ENCODE peak calls at places on chromosomes 6 and 20, in seven cellular contexts. One of them, this sample, is unnamed.

GRCh38 chr6:56534680-56535419 is 107.8 kb downstream of the DST start:
- DNase-seq in HepG2: no peak
- DNase-seq in SK-N-SH: no peak
- DNase-seq in GM12891: no peak
- DNase-seq in H1: peak
- DNase-seq in GM12878: no peak
- DNase-seq in K562: no peak
- DNase-seq in this sample: no peak

GRCh38 chr20:44552950-44553908 is 29.1 kb upstream of the PKIG start:
- DNase-seq in HepG2: peak
- DNase-seq in SK-N-SH: no peak
- DNase-seq in GM12891: no peak
- DNase-seq in H1: no peak
- DNase-seq in GM12878: no peak
- DNase-seq in K562: no peak
- DNase-seq in this sample: no peak

GRCh38 chr6:13373488-13373886 is 45.1 kb upstream of the TBC1D7 start:
- DNase-seq in HepG2: no peak
- DNase-seq in SK-N-SH: no peak
- DNase-seq in GM12891: no peak
- DNase-seq in H1: no peak
- DNase-seq in GM12878: no peak
- DNase-seq in K562: no peak
- DNase-seq in this sample: no peak

GRCh38 chr6:75113446-75113845 is 92.4 kb downstream of the COL12A1 start:
- DNase-seq in HepG2: no peak
- DNase-seq in SK-N-SH: no peak
- DNase-seq in GM12891: no peak
- DNase-seq in H1: no peak
- DNase-seq in GM12878: no peak
- DNase-seq in K562: no peak
- DNase-seq in this sample: no peak

GRCh38 chr20:47280668-47281067 is 75.8 kb downstream of the ZMYND8 start:
- DNase-seq in HepG2: no peak
- DNase-seq in SK-N-SH: no peak
- DNase-seq in GM12891: no peak
- DNase-seq in H1: no peak
- DNase-seq in GM12878: no peak
- DNase-seq in K562: no peak
- DNase-seq in this sample: no peak

GRCh38 chr6:83073620-83074019 is 6.1 kb downstream of the DOP1A start:
- DNase-seq in HepG2: no peak
- DNase-seq in SK-N-SH: no peak
- DNase-seq in GM12891: no peak
- DNase-seq in H1: no peak
- DNase-seq in GM12878: no peak
- DNase-seq in K562: no peak
- DNase-seq in this sample: no peak

GRCh38 chr6:167910652-167911051 is 83.9 kb downstream of the AFDN start:
- DNase-seq in HepG2: no peak
- DNase-seq in SK-N-SH: no peak
- DNase-seq in GM12891: no peak
- DNase-seq in H1: no peak
- DNase-seq in GM12878: no peak
- DNase-seq in K562: no peak
- DNase-seq in this sample: no peak

GRCh38 chr6:130937942-130938604 is 110.9 kb downstream of the SMLR1 start:
- DNase-seq in HepG2: peak
- DNase-seq in SK-N-SH: no peak
- DNase-seq in GM12891: no peak
- DNase-seq in H1: no peak
- DNase-seq in GM12878: no peak
- DNase-seq in K562: no peak
- DNase-seq in this sample: no peak

GRCh38 chr6:132974122-132974521 is 159.8 kb downstream of the RPS12 start:
- DNase-seq in HepG2: no peak
- DNase-seq in SK-N-SH: no peak
- DNase-seq in GM12891: no peak
- DNase-seq in H1: no peak
- DNase-seq in GM12878: no peak
- DNase-seq in K562: no peak
- DNase-seq in this sample: no peak

GRCh38 chr6:35240838-35241801 is 18.4 kb upstream of the ZNF76 start:
- DNase-seq in HepG2: peak
- DNase-seq in SK-N-SH: peak
- DNase-seq in GM12891: peak
- DNase-seq in H1: peak
- DNase-seq in GM12878: no peak
- DNase-seq in K562: peak
- DNase-seq in this sample: peak

GRCh38 chr20:58593880-58594473 is 57.1 kb upstream of the STX16 start:
- DNase-seq in HepG2: no peak
- DNase-seq in SK-N-SH: no peak
- DNase-seq in GM12891: no peak
- DNase-seq in H1: no peak
- DNase-seq in GM12878: no peak
- DNase-seq in K562: no peak
- DNase-seq in this sample: no peak

GRCh38 chr6:80969439-80969838 is 783.0 kb downstream of the TENT5A start:
- DNase-seq in HepG2: no peak
- DNase-seq in SK-N-SH: no peak
- DNase-seq in GM12891: no peak
- DNase-seq in H1: no peak
- DNase-seq in GM12878: no peak
- DNase-seq in K562: no peak
- DNase-seq in this sample: no peak

GRCh38 chr6:142361765-142362540 is 60.1 kb downstream of the ADGRG6 start:
- DNase-seq in HepG2: peak
- DNase-seq in SK-N-SH: no peak
- DNase-seq in GM12891: no peak
- DNase-seq in H1: no peak
- DNase-seq in GM12878: no peak
- DNase-seq in K562: no peak
- DNase-seq in this sample: no peak

GRCh38 chr6:137903933-137904821 is 37.1 kb downstream of the TNFAIP3 start:
- DNase-seq in HepG2: peak
- DNase-seq in SK-N-SH: no peak
- DNase-seq in GM12891: no peak
- DNase-seq in H1: no peak
- DNase-seq in GM12878: no peak
- DNase-seq in K562: peak
- DNase-seq in this sample: no peak

GRCh38 chr20:36122931-36123288 is 31.6 kb upstream of the EPB41L1 start:
- DNase-seq in HepG2: no peak
- DNase-seq in SK-N-SH: no peak
- DNase-seq in GM12891: no peak
- DNase-seq in H1: no peak
- DNase-seq in GM12878: no peak
- DNase-seq in K562: peak
- DNase-seq in this sample: no peak

GRCh38 chr20:41180599-41181333 is 43.4 kb downstream of the PLCG1 start:
- DNase-seq in HepG2: peak
- DNase-seq in SK-N-SH: no peak
- DNase-seq in GM12891: no peak
- DNase-seq in H1: no peak
- DNase-seq in GM12878: no peak
- DNase-seq in K562: no peak
- DNase-seq in this sample: no peak

GRCh38 chr6:147941143-147941542 is 401.5 kb upstream of the SASH1 start:
- DNase-seq in HepG2: no peak
- DNase-seq in SK-N-SH: no peak
- DNase-seq in GM12891: no peak
- DNase-seq in H1: peak
- DNase-seq in GM12878: no peak
- DNase-seq in K562: no peak
- DNase-seq in this sample: no peak

GRCh38 chr20:51651921-51652549 is 109.5 kb upstream of the NFATC2 start:
- DNase-seq in HepG2: no peak
- DNase-seq in SK-N-SH: no peak
- DNase-seq in GM12891: no peak
- DNase-seq in H1: no peak
- DNase-seq in GM12878: no peak
- DNase-seq in K562: no peak
- DNase-seq in this sample: no peak

GRCh38 chr6:37347177-37348145 is 6.3 kb upstream of the RNF8 start:
- DNase-seq in HepG2: no peak
- DNase-seq in SK-N-SH: no peak
- DNase-seq in GM12891: no peak
- DNase-seq in H1: no peak
- DNase-seq in GM12878: no peak
- DNase-seq in K562: no peak
- DNase-seq in this sample: no peak

GRCh38 chr6:90849686-90850085 is 262.8 kb upstream of the MAP3K7 start:
- DNase-seq in HepG2: no peak
- DNase-seq in SK-N-SH: no peak
- DNase-seq in GM12891: no peak
- DNase-seq in H1: no peak
- DNase-seq in GM12878: no peak
- DNase-seq in K562: no peak
- DNase-seq in this sample: no peak

GRCh38 chr6:48973486-48973885 is 489.6 kb downstream of the MMUT start:
- DNase-seq in HepG2: no peak
- DNase-seq in SK-N-SH: no peak
- DNase-seq in GM12891: no peak
- DNase-seq in H1: no peak
- DNase-seq in GM12878: no peak
- DNase-seq in K562: no peak
- DNase-seq in this sample: no peak

GRCh38 chr6:2171728-2172127 is 73.7 kb downstream of the GMDS start:
- DNase-seq in HepG2: no peak
- DNase-seq in SK-N-SH: no peak
- DNase-seq in GM12891: no peak
- DNase-seq in H1: no peak
- DNase-seq in GM12878: no peak
- DNase-seq in K562: no peak
- DNase-seq in this sample: no peak

DNA sequence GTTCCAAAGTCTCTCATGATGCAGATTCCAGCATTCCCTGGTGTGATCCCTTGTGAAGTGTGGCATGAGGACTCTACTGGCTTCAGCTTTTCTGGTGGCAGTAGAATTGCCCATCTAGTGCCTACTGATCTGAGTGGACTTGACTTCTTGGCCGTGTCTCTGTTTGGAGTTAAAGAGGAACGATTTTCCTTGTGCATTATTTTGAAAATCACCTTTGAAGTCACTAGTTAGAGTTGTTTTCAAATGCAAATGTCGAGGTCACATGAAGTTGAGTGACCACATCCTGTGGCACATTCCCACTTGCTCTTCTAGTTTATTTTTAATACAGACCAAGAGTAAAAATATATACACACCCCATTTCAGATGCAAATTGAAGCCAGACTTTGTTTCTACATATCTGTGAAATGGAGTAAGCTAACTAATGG is 270.7 kb upstream of the TAB2 start:
- DNase-seq in HepG2: no peak
- DNase-seq in SK-N-SH: no peak
- DNase-seq in GM12891: no peak
- DNase-seq in H1: no peak
- DNase-seq in GM12878: no peak
- DNase-seq in K562: no peak
- DNase-seq in this sample: no peak
- TF ChIP-seq TAF1 in HepG2: no peak
- TF ChIP-seq TAF1 in SK-N-SH: no peak
- TF ChIP-seq TAF1 in GM12891: no peak
- TF ChIP-seq TAF1 in H1: no peak
- TF ChIP-seq TAF1 in GM12878: no peak
- TF ChIP-seq TAF1 in K562: no peak
- TF ChIP-seq TAF1 in this sample: no peak

GRCh38 chr20:38791940-38792339 is 13.6 kb upstream of the PPP1R16B start:
- DNase-seq in HepG2: no peak
- DNase-seq in SK-N-SH: no peak
- DNase-seq in GM12891: no peak
- DNase-seq in H1: no peak
- DNase-seq in GM12878: no peak
- DNase-seq in K562: no peak
- DNase-seq in this sample: no peak

GRCh38 chr20:38789503-38790209 is 15.8 kb upstream of the PPP1R16B start:
- DNase-seq in HepG2: no peak
- DNase-seq in SK-N-SH: no peak
- DNase-seq in GM12891: no peak
- DNase-seq in H1: no peak
- DNase-seq in GM12878: no peak
- DNase-seq in K562: no peak
- DNase-seq in this sample: no peak

GRCh38 chr20:38791291-38791690 is 14.2 kb upstream of the PPP1R16B start:
- DNase-seq in HepG2: no peak
- DNase-seq in SK-N-SH: no peak
- DNase-seq in GM12891: no peak
- DNase-seq in H1: no peak
- DNase-seq in GM12878: no peak
- DNase-seq in K562: no peak
- DNase-seq in this sample: no peak

GRCh38 chr20:38787870-38788269 is 17.6 kb upstream of the PPP1R16B start:
- DNase-seq in HepG2: no peak
- DNase-seq in SK-N-SH: no peak
- DNase-seq in GM12891: no peak
- DNase-seq in H1: no peak
- DNase-seq in GM12878: no peak
- DNase-seq in K562: no peak
- DNase-seq in this sample: no peak

GRCh38 chr20:38790210-38791053 is 15.1 kb upstream of the PPP1R16B start:
- DNase-seq in HepG2: peak
- DNase-seq in SK-N-SH: peak
- DNase-seq in GM12891: no peak
- DNase-seq in H1: no peak
- DNase-seq in GM12878: no peak
- DNase-seq in K562: peak
- DNase-seq in this sample: no peak
- TF ChIP-seq TAF1 in HepG2: no peak
- TF ChIP-seq TAF1 in SK-N-SH: no peak
- TF ChIP-seq TAF1 in GM12891: no peak
- TF ChIP-seq TAF1 in H1: no peak
- TF ChIP-seq TAF1 in GM12878: no peak
- TF ChIP-seq TAF1 in K562: no peak
- TF ChIP-seq TAF1 in this sample: no peak

GRCh38 chr20:39853664-39854063 is 835.4 kb downstream of the MAFB start:
- DNase-seq in HepG2: no peak
- DNase-seq in SK-N-SH: no peak
- DNase-seq in GM12891: no peak
- DNase-seq in H1: peak
- DNase-seq in GM12878: peak
- DNase-seq in K562: no peak
- DNase-seq in this sample: no peak
- TF ChIP-seq TAF1 in HepG2: no peak
- TF ChIP-seq TAF1 in SK-N-SH: no peak
- TF ChIP-seq TAF1 in GM12891: no peak
- TF ChIP-seq TAF1 in H1: no peak
- TF ChIP-seq TAF1 in GM12878: no peak
- TF ChIP-seq TAF1 in K562: no peak
- TF ChIP-seq TAF1 in this sample: no peak

DNA sequence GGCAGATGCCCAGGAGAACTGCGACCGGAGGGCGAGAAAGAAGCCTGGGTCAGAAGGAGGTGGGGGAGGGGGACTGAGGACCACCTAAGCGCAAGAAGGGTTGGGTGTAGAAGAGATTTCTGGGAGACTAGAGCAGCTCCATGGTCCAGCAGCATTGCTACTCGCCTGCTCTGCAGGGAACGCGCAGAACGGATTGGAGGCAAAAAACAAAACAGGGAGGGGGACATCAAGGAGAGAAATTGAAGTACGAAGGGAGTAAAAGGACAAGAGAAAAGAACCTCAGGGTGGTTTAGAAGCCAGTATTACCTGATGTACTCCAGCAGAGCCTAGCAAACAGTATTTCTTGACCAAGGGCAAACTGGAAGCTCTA is 534 bp upstream of the GABBR1 start:
- DNase-seq in HepG2: no peak
- DNase-seq in SK-N-SH: no peak
- DNase-seq in GM12891: no peak
- DNase-seq in H1: no peak
- DNase-seq in GM12878: no peak
- DNase-seq in K562: no peak
- DNase-seq in this sample: no peak
- TF ChIP-seq TAF1 in HepG2: no peak
- TF ChIP-seq TAF1 in SK-N-SH: no peak
- TF ChIP-seq TAF1 in GM12891: no peak
- TF ChIP-seq TAF1 in H1: no peak
- TF ChIP-seq TAF1 in GM12878: no peak
- TF ChIP-seq TAF1 in K562: no peak
- TF ChIP-seq TAF1 in this sample: no peak

This sample was measured in GM12892.